ENCODE peak calls at places on chromosomes 12 and 14, in nine cellular contexts. U, M, C, E, T, A, S, F and P are unnamed samples.

GRCh38 chr12:66932126-66932525 is 253.2 kb upstream of the GRIP1 start:
- DNase-seq in U (no peak), M (no peak), C (no peak), E (no peak), T (no peak), A (no peak), S (no peak), F (no peak), P (no peak)

GRCh38 chr14:103522649-103523582 is at the start of gene CKB:
- DNase-seq in U (peak), M (peak), C (no peak), E (no peak), T (no peak), A (no peak), S (no peak), F (peak), P (no peak)

GRCh38 chr12:120361506-120362208 is 7.3 kb downstream of the MSI1 start:
- DNase-seq in U (peak), M (peak), C (no peak), E (no peak), T (no peak), A (no peak), S (peak), F (peak), P (no peak)

GRCh38 chr12:70592664-70593063 is 44.6 kb downstream of the PTPRB start:
- DNase-seq in U (no peak), M (peak), C (no peak), E (no peak), T (no peak), A (no peak), S (no peak), F (no peak), P (no peak)

GRCh38 chr12:98803468-98804209 is 158.5 kb downstream of the APAF1 start:
- DNase-seq in U (no peak), M (peak), C (no peak), E (no peak), T (no peak), A (peak), S (no peak), F (no peak), P (no peak)

GRCh38 chr14:54637829-54638446 is 71.0 kb downstream of the SAMD4A start:
- DNase-seq in U (no peak), M (peak), C (peak), E (no peak), T (no peak), A (no peak), S (no peak), F (no peak), P (no peak)

GRCh38 chr12:94183702-94184379 is 35.5 kb downstream of the PLXNC1 start:
- DNase-seq in U (no peak), M (no peak), C (no peak), E (no peak), T (no peak), A (no peak), S (no peak), F (no peak), P (no peak)

GRCh38 chr12:91574391-91574790 is 391.8 kb upstream of the DCN start:
- DNase-seq in U (no peak), M (peak), C (no peak), E (no peak), T (no peak), A (no peak), S (no peak), F (no peak), P (no peak)

GRCh38 chr14:94673071-94673470 is 60.9 kb downstream of the SERPINA3 start:
- DNase-seq in U (no peak), M (no peak), C (no peak), E (no peak), T (no peak), A (no peak), S (no peak), F (no peak), P (no peak)

GRCh38 chr14:30569216-30569902 is 10.4 kb downstream of the G2E3 start:
- DNase-seq in U (no peak), M (no peak), C (no peak), E (no peak), T (no peak), A (no peak), S (no peak), F (no peak), P (no peak)

GRCh38 chr12:113040722-113041168 is 15.8 kb upstream of the DTX1 start:
- DNase-seq in U (no peak), M (peak), C (peak), E (no peak), T (peak), A (peak), S (no peak), F (no peak), P (no peak)

GRCh38 chr12:52636592-52637258 is 15.3 kb downstream of the KRT2 start:
- DNase-seq in U (no peak), M (no peak), C (no peak), E (no peak), T (no peak), A (no peak), S (no peak), F (no peak), P (no peak)

GRCh38 chr12:21607701-21608100 is 3.1 kb upstream of the GYS2 start:
- DNase-seq in U (no peak), M (peak), C (peak), E (no peak), T (no peak), A (peak), S (peak), F (no peak), P (no peak)

GRCh38 chr14:20615996-20616395 is 24.8 kb upstream of the RNASE12 start:
- DNase-seq in U (no peak), M (no peak), C (no peak), E (no peak), T (no peak), A (no peak), S (no peak), F (no peak), P (no peak)

GRCh38 chr14:60647081-60647836 is 2.0 kb downstream of the SIX1 start:
- DNase-seq in U (no peak), M (peak), C (no peak), E (no peak), T (no peak), A (no peak), S (no peak), F (peak), P (no peak)

GRCh38 chr14:26549571-26549970 is 48.3 kb downstream of the NOVA1 start:
- DNase-seq in U (no peak), M (no peak), C (no peak), E (no peak), T (no peak), A (no peak), S (no peak), F (no peak), P (no peak)

GRCh38 chr14:59283380-59283779 is 94.9 kb downstream of the DAAM1 start:
- DNase-seq in U (no peak), M (no peak), C (peak), E (no peak), T (no peak), A (no peak), S (no peak), F (no peak), P (no peak)

GRCh38 chr12:8038659-8039114 is 6.2 kb downstream of the FOXJ2 start:
- DNase-seq in U (no peak), M (peak), C (peak), E (peak), T (no peak), A (no peak), S (peak), F (peak), P (peak)

GRCh38 chr12:52082988-52083637 is 3.6 kb downstream of the SMIM41 start:
- DNase-seq in U (peak), M (no peak), C (peak), E (peak), T (no peak), A (no peak), S (peak), F (peak), P (peak)

GRCh38 chr12:3775385-3776035 is 22.6 kb upstream of the CRACR2A start:
- DNase-seq in U (no peak), M (no peak), C (no peak), E (no peak), T (no peak), A (no peak), S (no peak), F (no peak), P (no peak)

GRCh38 chr12:53299101-53299453 is 418 bp upstream of the MYG1 start:
- DNase-seq in U (no peak), M (peak), C (peak), E (peak), T (no peak), A (peak), S (no peak), F (no peak), P (no peak)

GRCh38 chr12:114501474-114501807 is 95.5 kb upstream of the TBX5 start:
- DNase-seq in U (no peak), M (no peak), C (no peak), E (no peak), T (no peak), A (no peak), S (no peak), F (no peak), P (no peak)

GRCh38 chr12:39605501-39605900 is 14.1 kb downstream of the ABCD2 start:
- DNase-seq in U (no peak), M (no peak), C (peak), E (no peak), T (no peak), A (peak), S (no peak), F (no peak), P (no peak)

GRCh38 chr14:23068792-23069412 is 11.6 kb upstream of the CDH24 start:
- DNase-seq in U (no peak), M (peak), C (peak), E (peak), T (no peak), A (peak), S (peak), F (no peak), P (no peak)

GRCh38 chr12:51028811-51029146 is 2.6 kb upstream of the SLC11A2 start:
- DNase-seq in U (no peak), M (peak), C (peak), E (no peak), T (no peak), A (no peak), S (no peak), F (no peak), P (no peak)

GRCh38 chr14:85423889-85424288 is 106.1 kb upstream of the FLRT2 start:
- DNase-seq in U (no peak), M (no peak), C (no peak), E (no peak), T (no peak), A (no peak), S (no peak), F (no peak), P (no peak)

GRCh38 chr12:131132118-131132892 is 178.6 kb downstream of the ADGRD1 start:
- DNase-seq in U (no peak), M (no peak), C (peak), E (peak), T (no peak), A (peak), S (peak), F (peak), P (peak)

GRCh38 chr12:28032811-28033537 is 60.4 kb upstream of the PTHLH start:
- DNase-seq in U (no peak), M (peak), C (peak), E (no peak), T (no peak), A (no peak), S (no peak), F (no peak), P (no peak)

GRCh38 chr14:76904100-76904739 is 78.0 kb downstream of the LRRC74A start:
- DNase-seq in U (no peak), M (peak), C (peak), E (no peak), T (no peak), A (no peak), S (no peak), F (no peak), P (no peak)

GRCh38 chr12:31321565-31322228 is 4.3 kb downstream of the SINHCAF start:
- DNase-seq in U (no peak), M (no peak), C (no peak), E (no peak), T (no peak), A (no peak), S (no peak), F (no peak), P (no peak)